ENCODE peak calls at places on chromosome 5, in four cellular contexts. T, L, B and P are unnamed samples.

GRCh38 chr5:43729846-43730478 is 127.0 kb downstream of the NNT start:
- DNase-seq in T (no peak), L (no peak), B (peak), P (no peak)

GRCh38 chr5:128974567-128974966 is 9.3 kb downstream of the SLC27A6 start:
- DNase-seq in T (no peak), L (no peak), B (no peak), P (no peak)

GRCh38 chr5:73625314-73625904 is 587 bp upstream of the ARHGEF28 start:
- DNase-seq in T (no peak), L (no peak), B (no peak), P (no peak)

GRCh38 chr5:102223542-102224444 is 72.3 kb downstream of the SLCO4C1 start:
- DNase-seq in T (no peak), L (no peak), B (peak), P (peak)

GRCh38 chr5:171953860-171954701 is 52.4 kb downstream of the FBXW11 start:
- DNase-seq in T (no peak), L (no peak), B (peak), P (no peak)

GRCh38 chr5:76709762-76710161 is 6.2 kb upstream of the F2R start:
- DNase-seq in T (no peak), L (no peak), B (no peak), P (no peak)

GRCh38 chr5:160237571-160238093 is 8.3 kb downstream of the FABP6 start:
- DNase-seq in T (peak), L (no peak), B (no peak), P (no peak)

GRCh38 chr5:144237851-144238250 is 67.2 kb downstream of the KCTD16 start:
- DNase-seq in T (no peak), L (no peak), B (no peak), P (no peak)

GRCh38 chr5:177131711-177132503 is 1.7 kb upstream of the NSD1 start:
- DNase-seq in T (peak), L (no peak), B (peak), P (no peak)

GRCh38 chr5:174571662-174572397 is 152.6 kb upstream of the MSX2 start:
- DNase-seq in T (no peak), L (no peak), B (no peak), P (peak)

GRCh38 chr5:40409600-40409999 is 270.1 kb upstream of the PTGER4 start:
- DNase-seq in T (no peak), L (no peak), B (no peak), P (no peak)

GRCh38 chr5:15008476-15008875 is 136.9 kb upstream of the ANKH start:
- DNase-seq in T (peak), L (no peak), B (peak), P (no peak)

GRCh38 chr5:132807163-132807838 is 5.8 kb upstream of the SOWAHA start:
- DNase-seq in T (peak), L (peak), B (peak), P (no peak)

GRCh38 chr5:32339198-32339597 is 26.5 kb upstream of the MTMR12 start:
- DNase-seq in T (no peak), L (no peak), B (peak), P (no peak)

GRCh38 chr5:54249210-54250028 is 61.0 kb downstream of the ARL15 start:
- DNase-seq in T (no peak), L (no peak), B (peak), P (peak)

GRCh38 chr5:146051678-146052077 is 53.7 kb downstream of the PLAC8L1 start:
- DNase-seq in T (no peak), L (no peak), B (no peak), P (no peak)

GRCh38 chr5:2958976-2959375 is 207.5 kb upstream of the IRX2 start:
- DNase-seq in T (no peak), L (no peak), B (no peak), P (no peak)

GRCh38 chr5:32261198-32261597 is 51.5 kb downstream of the MTMR12 start:
- DNase-seq in T (no peak), L (no peak), B (peak), P (no peak)

GRCh38 chr5:158943057-158943456 is 156.7 kb downstream of the EBF1 start:
- DNase-seq in T (no peak), L (no peak), B (no peak), P (no peak)

GRCh38 chr5:77859306-77859705 is 83.2 kb upstream of the TBCA start:
- DNase-seq in T (no peak), L (no peak), B (no peak), P (no peak)

GRCh38 chr5:6632324-6632930 is 417 bp downstream of the NSUN2 start:
- DNase-seq in T (no peak), L (no peak), B (peak), P (no peak)

GRCh38 chr5:75734913-75735789 is 17.9 kb upstream of the POC5 start:
- DNase-seq in T (peak), L (peak), B (peak), P (peak)

GRCh38 chr5:160359816-160360215 is 10.6 kb downstream of the C1QTNF2 start:
- DNase-seq in T (no peak), L (no peak), B (no peak), P (peak)

GRCh38 chr5:14383923-14384322 is 197.7 kb upstream of the OTULINL start:
- DNase-seq in T (no peak), L (no peak), B (no peak), P (no peak)

GRCh38 chr5:1111727-1112289 is at the start of gene SLC12A7:
- DNase-seq in T (peak), L (no peak), B (peak), P (peak)

GRCh38 chr5:36733183-36733582 is 126.8 kb downstream of the SLC1A3 start:
- DNase-seq in T (no peak), L (no peak), B (no peak), P (no peak)

GRCh38 chr5:51651476-51651875 is 268.2 kb downstream of the ISL1 start:
- DNase-seq in T (no peak), L (no peak), B (no peak), P (no peak)

GRCh38 chr5:159207616-159208507 is 1.5 kb downstream of the RNF145 start:
- DNase-seq in T (peak), L (peak), B (peak), P (peak)

GRCh38 chr5:141822134-141822533 is 56.1 kb downstream of the PCDH1 start:
- DNase-seq in T (no peak), L (no peak), B (no peak), P (no peak)

GRCh38 chr5:172282277-172283019 is 1.1 kb downstream of the UBTD2 start:
- DNase-seq in T (no peak), L (no peak), B (no peak), P (no peak)

GRCh38 chr5:92248518-92248917 is 865.4 kb upstream of the ARRDC3 start:
- DNase-seq in T (no peak), L (no peak), B (no peak), P (no peak)

GRCh38 chr5:76663573-76663972 is 40.4 kb upstream of the F2RL2 start:
- DNase-seq in T (no peak), L (no peak), B (peak), P (no peak)

GRCh38 chr5:137595680-137596079 is 96.6 kb upstream of the SPOCK1 start:
- DNase-seq in T (no peak), L (no peak), B (no peak), P (no peak)

GRCh38 chr5:131322926-131323325 is 59.1 kb downstream of the CDC42SE2 start:
- DNase-seq in T (no peak), L (no peak), B (no peak), P (no peak)

GRCh38 chr5:79333852-79334557 is 98.1 kb downstream of the JMY start:
- DNase-seq in T (peak), L (no peak), B (no peak), P (peak)

GRCh38 chr5:132056610-132057497 is 3.6 kb upstream of the IL3 start:
- DNase-seq in T (no peak), L (no peak), B (no peak), P (peak)

GRCh38 chr5:81753429-81753828 is 2.5 kb upstream of the SSBP2 start:
- DNase-seq in T (no peak), L (no peak), B (peak), P (no peak)

GRCh38 chr5:58261605-58262004 is 198.3 kb downstream of the PLK2 start:
- DNase-seq in T (no peak), L (no peak), B (no peak), P (no peak)

GRCh38 chr5:57166250-57166649 is 7.6 kb upstream of the GPBP1 start:
- DNase-seq in T (no peak), L (no peak), B (peak), P (no peak)

GRCh38 chr5:179129607-179130071 is 69.5 kb downstream of the ZNF354C start:
- DNase-seq in T (no peak), L (no peak), B (no peak), P (no peak)

GRCh38 chr5:94031631-94032030 is 290.2 kb upstream of the POU5F2 start:
- DNase-seq in T (no peak), L (no peak), B (no peak), P (no peak)
- TF ChIP-seq MAX in T (no peak), L (no peak), B (no peak), P (no peak)

DNA sequence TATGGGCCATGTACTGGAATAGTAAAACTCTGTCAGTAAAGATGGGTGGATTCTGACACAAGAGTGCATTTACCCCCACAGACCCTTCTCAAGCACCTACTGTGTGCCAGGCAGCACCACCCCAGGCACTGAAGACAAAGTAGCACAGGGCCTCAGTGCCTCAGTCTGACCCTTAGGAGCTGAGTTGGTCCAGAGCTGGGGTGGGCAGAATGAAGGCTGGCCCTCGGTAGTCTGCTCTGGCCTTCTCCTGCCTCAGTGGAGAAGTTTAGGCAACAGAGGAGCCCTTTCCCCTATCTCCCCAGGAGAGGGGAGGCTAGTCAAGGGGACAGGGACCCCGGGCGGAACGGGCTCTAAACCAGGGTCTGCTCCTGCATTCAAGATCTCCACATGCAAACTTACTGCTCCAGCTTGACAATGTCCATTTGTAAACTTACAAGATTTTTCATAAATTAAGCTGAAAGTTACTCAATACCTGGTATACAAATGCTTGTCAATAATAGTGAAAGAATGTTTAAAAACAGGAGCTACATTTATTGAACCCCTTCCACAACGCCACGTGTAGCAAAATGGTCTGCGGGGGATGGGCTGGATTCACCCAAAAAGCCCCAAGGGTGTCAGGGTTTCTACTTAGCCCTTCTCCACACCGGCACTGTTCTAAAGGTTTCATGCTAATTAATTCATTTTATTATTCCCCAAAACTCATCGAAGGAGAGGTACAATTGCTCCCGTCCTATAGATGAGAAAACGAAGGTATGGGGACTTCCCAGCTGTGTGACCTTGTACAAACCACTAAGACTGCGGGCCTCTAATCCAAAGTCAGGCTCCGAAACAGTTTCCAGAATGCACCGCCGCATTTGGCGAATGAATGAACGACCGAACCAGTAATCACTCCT is 1.5 kb downstream of the VDAC1 start:
- DNase-seq in T (no peak), L (no peak), B (no peak), P (peak)
- TF ChIP-seq USF1 in T (no peak), L (no peak), B (no peak), P (no peak)

GRCh38 chr5:151298063-151298462 is 5.5 kb downstream of the SLC36A3 start:
- DNase-seq in T (peak), L (peak), B (peak), P (peak)
- TF ChIP-seq MAX in T (peak), L (no peak), B (no peak), P (no peak)

DNA sequence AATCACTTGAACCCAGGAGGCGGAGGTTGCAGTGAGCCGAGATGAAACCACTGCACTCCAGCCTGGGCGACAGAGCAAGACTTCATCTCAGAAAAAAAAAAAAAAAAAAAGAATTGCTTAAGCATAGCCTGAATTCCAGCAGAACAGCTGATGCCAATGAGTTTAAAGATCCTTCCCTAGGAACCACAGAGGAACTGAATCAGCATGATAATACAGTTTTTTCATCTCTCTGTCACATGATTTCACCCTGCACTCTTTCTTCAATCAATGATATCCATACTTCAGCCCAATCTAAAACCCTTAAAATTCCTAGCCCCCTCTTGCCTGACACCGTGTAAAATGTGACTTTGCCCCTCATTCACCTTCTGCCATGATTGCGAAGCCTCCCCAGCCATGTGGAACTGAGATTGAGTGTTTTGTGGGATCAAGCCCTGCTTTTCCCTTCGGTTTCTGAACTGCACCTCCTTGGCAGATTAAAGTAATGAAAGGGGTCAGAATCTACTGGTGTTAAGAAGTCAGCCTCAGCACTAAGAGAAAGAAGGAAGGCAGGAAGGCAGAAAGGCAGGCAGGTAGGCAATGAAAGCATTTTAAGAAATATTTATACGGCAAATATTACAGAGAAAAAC is 20.9 kb upstream of the DMXL1 start:
- DNase-seq in T (no peak), L (no peak), B (no peak), P (no peak)
- TF ChIP-seq USF1 in T (peak), L (no peak), B (no peak), P (no peak)

GRCh38 chr5:139843991-139844390 is 48.4 kb downstream of the PSD2 start:
- DNase-seq in T (no peak), L (peak), B (no peak), P (no peak)

GRCh38 chr5:139845846-139846681 is 50.5 kb downstream of the PSD2 start:
- DNase-seq in T (no peak), L (no peak), B (no peak), P (no peak)

GRCh38 chr5:139842321-139842720 is 46.7 kb downstream of the PSD2 start:
- DNase-seq in T (no peak), L (no peak), B (no peak), P (no peak)

GRCh38 chr5:139847091-139847490 is 51.5 kb downstream of the PSD2 start:
- DNase-seq in T (no peak), L (no peak), B (no peak), P (no peak)

GRCh38 chr5:139844472-139845145 is 49.0 kb downstream of the PSD2 start:
- DNase-seq in T (peak), L (peak), B (peak), P (peak)
- TF ChIP-seq MAX in T (no peak), L (no peak), B (no peak), P (no peak)

GRCh38 chr5:55535199-55535905 is 588 bp upstream of the PLPP1 start:
- DNase-seq in T (no peak), L (no peak), B (no peak), P (no peak)
- TF ChIP-seq USF1 in T (no peak), L (no peak), B (no peak), P (no peak)

DNA sequence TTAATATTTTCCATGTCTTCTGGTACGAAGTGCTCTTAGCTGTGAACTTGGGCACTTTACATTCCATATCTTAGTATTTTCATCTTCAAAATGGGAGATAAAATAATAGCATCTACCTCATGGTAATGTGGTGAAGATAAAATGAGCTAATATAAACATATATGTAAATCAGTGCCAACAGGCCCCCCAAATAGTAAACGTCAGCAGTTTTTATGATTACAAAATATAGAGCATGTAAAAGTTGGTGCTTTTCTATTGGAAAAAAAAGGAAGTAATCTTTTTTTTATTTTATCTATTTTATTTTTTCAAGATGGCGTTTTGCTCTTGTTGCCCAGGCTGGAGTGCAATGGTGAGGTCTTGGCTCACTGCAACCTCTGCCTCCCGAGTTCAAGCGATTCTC is 291.1 kb upstream of the PRDM9 start:
- DNase-seq in T (no peak), L (no peak), B (no peak), P (no peak)
- TF ChIP-seq MAX in T (no peak), L (no peak), B (no peak), P (no peak)

GRCh38 chr5:17290620-17290974 is 73.2 kb downstream of the BASP1 start:
- DNase-seq in T (no peak), L (no peak), B (no peak), P (no peak)
- TF ChIP-seq USF1 in T (no peak), L (no peak), B (no peak), P (no peak)